ENCODE peak calls at places on chromosomes 11 and 22, in five cellular contexts. O, C, J, P and R are unnamed samples.

GRCh38 chr11:49851971-49852389 is 100.2 kb upstream of the OR4C13 start:
- DNase-seq in P (no peak), O (no peak), C (no peak), J (no peak), R (no peak)

GRCh38 chr11:118473537-118473936 is 37.2 kb downstream of the KMT2A start:
- DNase-seq in P (no peak), C (no peak), J (no peak), O (no peak), R (no peak)

GRCh38 chr11:18536195-18536594 is 9.5 kb upstream of the TSG101 start:
- DNase-seq in P (no peak), C (no peak), O (no peak), J (no peak), R (no peak)

GRCh38 chr11:2305862-2306823 is 4.3 kb downstream of the TSPAN32 start:
- DNase-seq in O (peak; percentile 84), J (no peak), P (peak; percentile 17), C (no peak), R (no peak)

GRCh38 chr11:14971865-14972580 is at the start of gene CALCA:
- DNase-seq in P (no peak), J (no peak), O (no peak), C (no peak), R (no peak)

GRCh38 chr11:19763315-19763714 is 50.7 kb downstream of the NAV2 start:
- DNase-seq in J (no peak), O (no peak), P (no peak), C (no peak), R (no peak)

GRCh38 chr11:1730230-1730629 is 20.2 kb downstream of the IFITM10 start:
- DNase-seq in C (no peak), J (no peak), P (no peak), O (no peak), R (no peak)

GRCh38 chr11:85086511-85087284 is 540.4 kb downstream of the DLG2 start:
- DNase-seq in P (no peak), J (no peak), O (no peak), C (no peak), R (no peak)

GRCh38 chr11:113147249-113147648 is 167.1 kb upstream of the TTC12 start:
- DNase-seq in O (no peak), J (no peak), P (no peak), C (no peak), R (no peak)

GRCh38 chr11:44507896-44508440 is 57.5 kb upstream of the CD82 start:
- DNase-seq in C (no peak), J (no peak), O (no peak), P (no peak), R (no peak)

DNA sequence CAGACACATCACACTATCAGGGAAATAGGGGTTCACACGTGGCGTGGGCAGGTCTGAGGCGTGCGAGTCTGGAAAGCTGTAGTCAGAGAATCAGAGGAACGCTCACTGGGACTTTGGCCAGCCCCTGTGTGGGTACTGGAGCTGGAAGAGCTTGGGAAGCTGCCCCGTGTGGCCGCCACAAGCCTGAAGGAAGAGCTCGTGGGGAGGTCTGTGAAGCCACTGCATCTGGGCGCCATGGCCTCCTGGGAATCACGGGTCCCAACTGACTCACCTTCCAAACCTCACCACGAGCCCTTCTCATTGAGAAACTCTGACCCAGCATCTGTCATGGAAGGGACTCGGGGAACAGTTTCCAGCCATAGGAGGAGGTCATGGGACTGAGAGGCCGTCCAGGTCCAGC is 5.9 kb upstream of the MRGPRF start:
- DNase-seq in C (no peak), J (no peak), P (no peak), O (no peak), R (no peak)
- TF ChIP-seq CTCF in C (no peak), J (no peak), P (no peak), O (no peak), R (no peak)

GRCh38 chr11:63489879-63490278 is 1.1 kb downstream of the PLAAT5 start:
- DNase-seq in O (no peak), C (no peak), P (no peak), J (no peak), R (no peak)
- TF ChIP-seq CTCF in O (no peak), C (no peak), P (no peak), J (no peak), R (no peak)

DNA sequence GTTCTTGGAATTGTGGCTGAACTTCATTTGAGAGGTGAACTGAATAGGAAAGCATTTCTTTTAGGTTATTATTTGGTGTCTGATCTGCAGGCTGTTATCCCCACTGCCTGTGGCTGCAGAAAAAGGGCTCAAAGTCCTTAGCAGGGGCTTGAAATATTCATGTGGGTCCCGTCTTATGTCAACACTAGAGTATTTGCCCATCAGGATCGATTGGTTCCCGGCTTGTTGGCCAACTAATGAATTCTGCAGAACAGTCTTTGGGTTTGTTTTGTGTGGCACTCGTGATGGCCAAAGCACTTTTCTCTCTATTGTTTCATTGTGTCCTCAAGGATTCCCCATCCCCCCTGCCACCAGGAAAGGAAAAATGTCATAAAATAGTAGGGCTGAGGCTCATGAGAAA is 211.9 kb downstream of the MYO18B start:
- DNase-seq in C (no peak), P (no peak), J (no peak), O (no peak), R (no peak)
- TF ChIP-seq CTCF in C (no peak), P (no peak), J (no peak), O (no peak), R (no peak)

DNA sequence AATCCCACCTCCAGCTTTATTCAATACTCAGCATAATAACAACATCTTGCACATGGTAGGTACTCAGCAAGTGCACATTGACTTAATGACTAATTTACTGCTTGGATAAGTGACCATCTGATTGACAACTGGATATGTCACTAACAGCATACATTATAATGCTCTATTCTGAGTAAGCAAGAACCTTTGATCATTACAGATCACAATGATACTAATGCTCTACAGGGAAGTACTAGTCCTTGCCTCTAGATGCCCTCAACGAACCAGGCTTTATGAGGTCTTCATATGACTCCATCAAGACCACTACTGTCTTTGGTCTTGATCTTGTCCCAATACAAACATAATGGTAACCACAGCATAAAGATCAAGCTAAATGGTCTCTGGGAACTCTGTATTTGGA is 167.6 kb upstream of the MTMR2 start:
- DNase-seq in C (no peak), O (no peak), J (peak; percentile 35), P (peak; percentile 64), R (no peak)
- TF ChIP-seq CTCF in C (peak; percentile 35), O (no peak), J (peak; percentile 40), P (peak; percentile 69), R (peak; percentile 14)

DNA sequence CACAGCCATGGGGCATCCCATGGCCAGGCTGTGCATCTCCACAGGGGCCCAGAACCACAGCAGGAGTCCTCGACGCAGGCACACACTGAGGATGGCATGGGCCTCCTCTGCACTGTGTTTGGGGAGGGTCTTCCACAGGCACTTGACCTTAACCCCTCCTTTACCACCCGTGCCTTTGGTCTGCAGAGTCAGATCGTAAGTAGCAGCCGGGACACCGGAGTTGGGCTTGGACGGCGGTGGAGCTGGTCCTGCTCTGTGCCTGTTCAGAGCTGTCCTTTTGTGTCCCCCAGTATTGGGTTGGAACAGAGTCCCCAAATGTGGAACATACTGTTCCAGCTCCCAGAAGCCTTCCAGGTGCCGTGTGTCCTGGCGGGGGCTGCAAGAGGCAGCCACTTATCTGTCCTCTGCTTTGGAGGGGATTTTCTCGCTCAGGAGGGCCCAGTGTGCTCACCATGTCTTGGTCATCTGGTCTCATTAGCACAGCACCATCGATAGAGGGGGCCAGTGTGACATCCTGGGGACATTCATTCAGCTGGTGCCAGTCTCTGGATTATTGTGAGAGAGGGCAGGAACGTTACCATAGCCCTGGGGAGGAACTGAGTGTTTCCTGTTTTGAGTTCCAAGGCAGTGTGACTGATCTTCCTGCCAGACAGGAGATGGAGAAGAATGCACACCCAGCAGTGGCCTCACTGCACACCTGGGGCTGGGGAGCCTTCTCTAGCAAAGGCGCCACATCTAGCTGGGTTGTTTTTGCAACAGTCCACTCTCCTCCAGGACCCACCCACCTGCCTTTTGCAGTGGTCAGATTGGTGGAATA is 12.4 kb downstream of the CRELD2 start:
- DNase-seq in O (peak; percentile 58), C (no peak), P (peak; percentile 96), J (peak; percentile 84), R (peak; percentile 78)
- TF ChIP-seq CTCF in O (peak; percentile 83), C (peak; percentile 59), P (peak; percentile 90), J (peak; percentile 80), R (peak; percentile 66)

DNA sequence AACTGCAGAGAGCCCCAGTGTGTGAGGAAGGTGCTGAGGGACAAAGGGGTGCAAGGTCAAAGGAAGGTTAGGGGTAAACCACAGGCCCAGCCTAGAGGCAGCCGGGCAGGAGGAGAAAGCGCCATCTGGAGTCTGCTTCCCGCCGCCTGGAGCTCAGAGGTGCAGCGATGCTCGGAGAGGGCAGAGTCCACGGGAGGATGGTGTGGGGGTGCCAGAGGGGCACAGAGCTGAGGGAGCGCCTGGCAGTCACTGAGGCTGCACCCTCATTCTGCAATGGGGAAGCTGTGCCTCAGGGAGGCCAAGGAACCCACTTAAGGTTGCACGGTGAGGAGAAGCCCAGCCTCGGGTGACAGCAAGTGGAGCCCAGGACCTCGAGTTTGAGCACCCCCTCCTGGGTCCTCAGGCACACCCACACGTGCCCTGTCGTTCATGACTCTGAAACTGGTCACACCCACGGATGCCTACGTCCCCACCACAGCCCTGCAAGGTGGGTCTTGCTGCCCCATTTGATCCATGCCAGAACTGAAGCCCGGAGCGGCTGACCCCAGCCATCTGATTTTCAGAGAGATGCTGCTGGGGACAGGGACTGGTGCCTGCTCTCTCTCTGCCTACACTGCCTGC is 1.6 kb downstream of the IL2RB start:
- DNase-seq in O (no peak), J (no peak), C (no peak), P (no peak), R (no peak)
- TF ChIP-seq CTCF in O (no peak), J (no peak), C (no peak), P (no peak), R (no peak)

GRCh38 chr11:133064152-133064877 is 468.0 kb downstream of the OPCML start:
- DNase-seq in O (peak; percentile 63), J (no peak), P (no peak), C (no peak), R (peak; percentile 23)
- TF ChIP-seq CTCF in O (peak; percentile 79), J (no peak), P (peak; percentile 13), C (no peak), R (no peak)

GRCh38 chr11:66268953-66269906 is 791 bp downstream of the RAB1B start:
- DNase-seq in C (no peak), J (no peak), P (peak; percentile 44), O (no peak), R (peak; percentile 57)
- TF ChIP-seq CTCF in C (no peak), J (peak; percentile 22), P (peak; percentile 39), O (peak; percentile 26), R (no peak)